ENCODE peak calls at places on chromosomes 11 and 22, in seven cellular contexts. D, P, W, U, X, L and A are unnamed samples.
A peak's percentile ranks its signal among the peaks of the same experiment; 100 is the strongest.

GRCh38 chr11:18939314-18939713 is at the start of gene MRGPRX1:
- DNase-seq in D (no peak), P (no peak), W (no peak), U (no peak), X (no peak), L (no peak), A (no peak)

GRCh38 chr22:39496131-39496838 is 5.8 kb upstream of the MIEF1 start:
- DNase-seq in D (peak; percentile 58), P (peak; percentile 47), W (no peak), U (peak; percentile 90), X (no peak), L (peak; percentile 68), A (no peak)

GRCh38 chr11:134533511-134533910 is 121.5 kb upstream of the B3GAT1 start:
- DNase-seq in D (no peak), P (no peak), W (no peak), U (no peak), X (no peak), L (no peak), A (no peak)

GRCh38 chr22:50302564-50302963 is 4.9 kb downstream of the PLXNB2 start:
- DNase-seq in D (no peak), P (no peak), W (no peak), U (no peak), X (no peak), L (no peak), A (no peak)

GRCh38 chr11:116052603-116053537 is 548.7 kb upstream of the CADM1 start:
- DNase-seq in D (no peak), P (no peak), W (no peak), U (no peak), X (no peak), L (no peak), A (no peak)

GRCh38 chr11:35524780-35525179 is 636 bp downstream of the PAMR1 start:
- DNase-seq in D (peak; percentile 64), P (no peak), W (no peak), U (no peak), X (no peak), L (no peak), A (no peak)

GRCh38 chr22:37154925-37155712 is 5.4 kb upstream of the IL2RB start:
- DNase-seq in D (peak; percentile 16), P (no peak), W (no peak), U (no peak), X (no peak), L (no peak), A (no peak)

GRCh38 chr11:36363361-36364272 is 67.5 kb downstream of the PRR5L start:
- DNase-seq in D (no peak), P (no peak), W (no peak), U (peak; percentile 67), X (no peak), L (no peak), A (no peak)

GRCh38 chr22:46297151-46297819 is 615 bp downstream of the GTSE1 start:
- DNase-seq in D (peak; percentile 60), P (no peak), W (no peak), U (peak; percentile 70), X (no peak), L (no peak), A (no peak)

GRCh38 chr11:57487021-57487778 is 26.9 kb downstream of the RTN4RL2 start:
- DNase-seq in D (no peak), P (no peak), W (no peak), U (no peak), X (no peak), L (no peak), A (no peak)

GRCh38 chr11:30879322-30880020 is 293.3 kb upstream of the MPPED2 start:
- DNase-seq in D (no peak), P (no peak), W (no peak), U (no peak), X (peak; percentile 4), L (no peak), A (no peak)

GRCh38 chr11:94926698-94927237 is 46.6 kb downstream of the CWC15 start:
- DNase-seq in D (peak; percentile 97), P (no peak), W (peak; percentile 92), U (no peak), X (peak; percentile 91), L (peak; percentile 59), A (peak; percentile 91)

GRCh38 chr22:38397189-38398097 is 57.6 kb downstream of the KCNJ4 start:
- DNase-seq in D (peak; percentile 37), P (peak; percentile 26), W (no peak), U (peak; percentile 93), X (no peak), L (peak; percentile 58), A (no peak)

GRCh38 chr11:119100246-119100959 is 1.2 kb downstream of the DPAGT1 start:
- DNase-seq in D (peak; percentile 65), P (no peak), W (no peak), U (peak; percentile 57), X (no peak), L (no peak), A (no peak)

GRCh38 chr11:2535673-2536439 is 91.0 kb downstream of the KCNQ1 start:
- DNase-seq in D (no peak), P (no peak), W (no peak), U (peak; percentile 54), X (no peak), L (no peak), A (no peak)

GRCh38 chr11:47499160-47499559 is 50.2 kb upstream of the RAPSN start:
- DNase-seq in D (no peak), P (no peak), W (no peak), U (no peak), X (no peak), L (no peak), A (no peak)

GRCh38 chr11:29319231-29319630 is 697.6 kb downstream of the KCNA4 start:
- DNase-seq in D (no peak), P (no peak), W (no peak), U (no peak), X (no peak), L (no peak), A (no peak)

GRCh38 chr11:75565221-75565814 is 3.3 kb downstream of the SERPINH1 start:
- DNase-seq in D (peak; percentile 90), P (no peak), W (peak; percentile 83), U (peak; percentile 67), X (no peak), L (no peak), A (no peak)

GRCh38 chr11:65399249-65399648 is 12.8 kb downstream of the FRMD8 start:
- DNase-seq in D (no peak), P (no peak), W (no peak), U (no peak), X (no peak), L (no peak), A (no peak)

GRCh38 chr22:37211853-37212173 is 464 bp downstream of the SSTR3 start:
- DNase-seq in D (no peak), P (no peak), W (no peak), U (no peak), X (no peak), L (no peak), A (no peak)

GRCh38 chr11:96614846-96615245 is 225.0 kb downstream of the JRKL start:
- DNase-seq in D (no peak), P (no peak), W (no peak), U (peak; percentile 57), X (no peak), L (no peak), A (no peak)

GRCh38 chr11:729492-730074 is 17.7 kb upstream of the TALDO1 start:
- DNase-seq in D (no peak), P (no peak), W (no peak), U (no peak), X (no peak), L (no peak), A (no peak)

GRCh38 chr22:26325641-26326040 is 103.4 kb upstream of the ASPHD2 start:
- DNase-seq in D (peak; percentile 14), P (no peak), W (no peak), U (no peak), X (no peak), L (no peak), A (no peak)

GRCh38 chr11:11988099-11988651 is 20.3 kb downstream of the DKK3 start:
- DNase-seq in D (peak; percentile 86), P (no peak), W (no peak), U (peak; percentile 50), X (no peak), L (no peak), A (no peak)

DNA sequence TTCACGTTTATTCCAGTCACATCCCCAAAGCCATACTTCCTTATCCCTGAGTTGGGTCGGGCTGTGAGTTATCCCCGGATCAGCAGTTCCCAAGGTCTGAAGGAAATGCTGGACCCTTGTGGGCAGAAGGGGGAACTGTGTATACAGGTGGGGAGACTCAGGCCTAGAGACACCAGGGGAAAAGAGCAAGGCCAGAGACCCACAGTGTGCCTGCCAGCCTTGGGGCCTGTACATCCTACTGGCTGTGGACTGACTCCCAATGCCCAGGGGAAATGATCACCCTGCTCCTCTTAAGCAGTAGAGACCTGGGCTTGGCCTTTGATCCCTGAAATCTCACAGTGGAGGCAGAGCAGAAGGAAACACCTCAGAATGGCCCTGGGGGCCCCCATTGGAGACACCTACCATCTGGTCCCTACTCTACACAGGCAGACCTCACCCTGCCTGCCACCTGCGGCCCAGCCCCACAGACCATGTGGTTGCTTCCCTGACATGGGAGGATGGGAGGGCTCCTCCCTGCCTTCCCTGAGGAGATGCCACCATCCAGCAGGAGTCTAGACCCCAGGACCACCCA is 1.3 kb downstream of the SELENOM start:
- DNase-seq in D (peak; percentile 38), P (no peak), W (no peak), U (peak; percentile 45), X (no peak), L (no peak), A (no peak)
- TF ChIP-seq CTCF in D (peak; percentile 14), P (no peak), W (no peak), U (peak; percentile 33), X (peak; percentile 23), L (no peak), A (peak; percentile 17)

GRCh38 chr11:120515186-120515723 is 3.7 kb downstream of the GRIK4 start:
- DNase-seq in D (no peak), P (no peak), W (no peak), U (no peak), X (no peak), L (no peak), A (no peak)

GRCh38 chr11:120518356-120518755 is 6.8 kb downstream of the GRIK4 start:
- DNase-seq in D (no peak), P (no peak), W (no peak), U (no peak), X (no peak), L (no peak), A (no peak)

GRCh38 chr11:120519474-120519873 is 7.9 kb downstream of the GRIK4 start:
- DNase-seq in D (no peak), P (no peak), W (no peak), U (no peak), X (no peak), L (no peak), A (no peak)

GRCh38 chr11:120516461-120517389 is 5.2 kb downstream of the GRIK4 start:
- DNase-seq in D (no peak), P (no peak), W (no peak), U (peak; percentile 69), X (no peak), L (no peak), A (no peak)

GRCh38 chr11:120517390-120518315 is 6.1 kb downstream of the GRIK4 start:
- DNase-seq in D (no peak), P (no peak), W (no peak), U (no peak), X (no peak), L (no peak), A (no peak)
- TF ChIP-seq CTCF in D (no peak), P (no peak), W (no peak), U (peak; percentile 22), X (no peak), L (no peak), A (no peak)

GRCh38 chr11:111230122-111230465 is 15.4 kb upstream of the POU2AF2 start:
- DNase-seq in D (no peak), P (peak; percentile 24), W (no peak), U (no peak), X (no peak), L (no peak), A (no peak)
- TF ChIP-seq CTCF in D (no peak), P (no peak), W (no peak), U (no peak), X (no peak), L (no peak), A (no peak)

GRCh38 chr11:25970726-25971508 is 361.0 kb upstream of the ANO3 start:
- DNase-seq in D (no peak), P (no peak), W (no peak), U (no peak), X (no peak), L (no peak), A (no peak)
- TF ChIP-seq CTCF in D (peak; percentile 44), P (peak; percentile 29), W (peak; percentile 23), U (peak; percentile 81), X (peak; percentile 38), L (no peak), A (peak; percentile 5)